ENCODE peak calls at places on chromosomes 1 and 21, in ten cellular contexts. One of them, this sample, is unnamed.

GRCh38 chr1:9720785-9721605 is 69.5 kb downstream of the PIK3CD start:
- DNase-seq in NCI-H345: no peak
- DNase-seq in vagina: no peak
- DNase-seq in fibroblast of pulmonary artery: no peak
- DNase-seq in stimulated activated CD4-positive, alpha-beta T cell treated with anti-CD3 and anti-CD28 coated beads, Interleukin-4, amount 100 ng/mL, for 1 hour: no peak
- DNase-seq in effector CD8-positive, alpha-beta T cell: no peak
- DNase-seq in astrocyte of the spinal cord: no peak
- DNase-seq in esophagus muscularis mucosa: no peak
- DNase-seq in activated CD4-positive, CD25-positive, alpha-beta regulatory T cell treated with anti-CD3 and anti-CD28 coated beads, Interleukin-2, amount 50 U/mL, for 72 hours: no peak
- DNase-seq in NAMALWA: no peak
- DNase-seq in this sample: no peak

GRCh38 chr1:12095822-12096263 is 32.7 kb downstream of the TNFRSF8 start:
- DNase-seq in NCI-H345: no peak
- DNase-seq in vagina: no peak
- DNase-seq in fibroblast of pulmonary artery: peak
- DNase-seq in stimulated activated CD4-positive, alpha-beta T cell treated with anti-CD3 and anti-CD28 coated beads, Interleukin-4, amount 100 ng/mL, for 1 hour: no peak
- DNase-seq in effector CD8-positive, alpha-beta T cell: no peak
- DNase-seq in astrocyte of the spinal cord: no peak
- DNase-seq in esophagus muscularis mucosa: no peak
- DNase-seq in activated CD4-positive, CD25-positive, alpha-beta regulatory T cell treated with anti-CD3 and anti-CD28 coated beads, Interleukin-2, amount 50 U/mL, for 72 hours: no peak
- DNase-seq in NAMALWA: peak
- DNase-seq in this sample: no peak

GRCh38 chr1:24341260-24341659 is 22.1 kb downstream of the GRHL3 start:
- DNase-seq in NCI-H345: peak
- DNase-seq in vagina: no peak
- DNase-seq in fibroblast of pulmonary artery: no peak
- DNase-seq in stimulated activated CD4-positive, alpha-beta T cell treated with anti-CD3 and anti-CD28 coated beads, Interleukin-4, amount 100 ng/mL, for 1 hour: no peak
- DNase-seq in effector CD8-positive, alpha-beta T cell: no peak
- DNase-seq in astrocyte of the spinal cord: no peak
- DNase-seq in esophagus muscularis mucosa: no peak
- DNase-seq in activated CD4-positive, CD25-positive, alpha-beta regulatory T cell treated with anti-CD3 and anti-CD28 coated beads, Interleukin-2, amount 50 U/mL, for 72 hours: no peak
- DNase-seq in NAMALWA: no peak
- DNase-seq in this sample: no peak

GRCh38 chr1:247548847-247549246 is at the start of gene GCSAML:
- DNase-seq in NCI-H345: no peak
- DNase-seq in vagina: no peak
- DNase-seq in fibroblast of pulmonary artery: no peak
- DNase-seq in stimulated activated CD4-positive, alpha-beta T cell treated with anti-CD3 and anti-CD28 coated beads, Interleukin-4, amount 100 ng/mL, for 1 hour: no peak
- DNase-seq in effector CD8-positive, alpha-beta T cell: no peak
- DNase-seq in astrocyte of the spinal cord: no peak
- DNase-seq in esophagus muscularis mucosa: no peak
- DNase-seq in activated CD4-positive, CD25-positive, alpha-beta regulatory T cell treated with anti-CD3 and anti-CD28 coated beads, Interleukin-2, amount 50 U/mL, for 72 hours: no peak
- DNase-seq in NAMALWA: no peak
- DNase-seq in this sample: no peak

GRCh38 chr1:6111571-6111970 is 65.9 kb downstream of the KCNAB2 start:
- DNase-seq in NCI-H345: peak
- DNase-seq in vagina: no peak
- DNase-seq in fibroblast of pulmonary artery: no peak
- DNase-seq in stimulated activated CD4-positive, alpha-beta T cell treated with anti-CD3 and anti-CD28 coated beads, Interleukin-4, amount 100 ng/mL, for 1 hour: no peak
- DNase-seq in effector CD8-positive, alpha-beta T cell: no peak
- DNase-seq in astrocyte of the spinal cord: no peak
- DNase-seq in esophagus muscularis mucosa: no peak
- DNase-seq in activated CD4-positive, CD25-positive, alpha-beta regulatory T cell treated with anti-CD3 and anti-CD28 coated beads, Interleukin-2, amount 50 U/mL, for 72 hours: no peak
- DNase-seq in NAMALWA: no peak
- DNase-seq in this sample: no peak

GRCh38 chr1:32759997-32760623 is 57.0 kb downstream of the YARS1 start:
- DNase-seq in NCI-H345: no peak
- DNase-seq in vagina: no peak
- DNase-seq in fibroblast of pulmonary artery: peak
- DNase-seq in stimulated activated CD4-positive, alpha-beta T cell treated with anti-CD3 and anti-CD28 coated beads, Interleukin-4, amount 100 ng/mL, for 1 hour: no peak
- DNase-seq in effector CD8-positive, alpha-beta T cell: no peak
- DNase-seq in astrocyte of the spinal cord: peak
- DNase-seq in esophagus muscularis mucosa: no peak
- DNase-seq in activated CD4-positive, CD25-positive, alpha-beta regulatory T cell treated with anti-CD3 and anti-CD28 coated beads, Interleukin-2, amount 50 U/mL, for 72 hours: no peak
- DNase-seq in NAMALWA: no peak
- DNase-seq in this sample: peak

GRCh38 chr1:87130437-87130836 is 198.2 kb upstream of the LMO4 start:
- DNase-seq in NCI-H345: no peak
- DNase-seq in vagina: no peak
- DNase-seq in fibroblast of pulmonary artery: no peak
- DNase-seq in stimulated activated CD4-positive, alpha-beta T cell treated with anti-CD3 and anti-CD28 coated beads, Interleukin-4, amount 100 ng/mL, for 1 hour: no peak
- DNase-seq in effector CD8-positive, alpha-beta T cell: no peak
- DNase-seq in astrocyte of the spinal cord: no peak
- DNase-seq in esophagus muscularis mucosa: no peak
- DNase-seq in activated CD4-positive, CD25-positive, alpha-beta regulatory T cell treated with anti-CD3 and anti-CD28 coated beads, Interleukin-2, amount 50 U/mL, for 72 hours: no peak
- DNase-seq in NAMALWA: no peak
- DNase-seq in this sample: no peak

GRCh38 chr1:194024659-194025058 is 838.2 kb upstream of the B3GALT2 start:
- DNase-seq in NCI-H345: peak
- DNase-seq in vagina: no peak
- DNase-seq in fibroblast of pulmonary artery: peak
- DNase-seq in stimulated activated CD4-positive, alpha-beta T cell treated with anti-CD3 and anti-CD28 coated beads, Interleukin-4, amount 100 ng/mL, for 1 hour: no peak
- DNase-seq in effector CD8-positive, alpha-beta T cell: no peak
- DNase-seq in astrocyte of the spinal cord: peak
- DNase-seq in esophagus muscularis mucosa: no peak
- DNase-seq in activated CD4-positive, CD25-positive, alpha-beta regulatory T cell treated with anti-CD3 and anti-CD28 coated beads, Interleukin-2, amount 50 U/mL, for 72 hours: no peak
- DNase-seq in NAMALWA: no peak
- DNase-seq in this sample: no peak

GRCh38 chr1:109775408-109775807 is 11.7 kb upstream of the EPS8L3 start:
- DNase-seq in NCI-H345: no peak
- DNase-seq in vagina: no peak
- DNase-seq in fibroblast of pulmonary artery: no peak
- DNase-seq in stimulated activated CD4-positive, alpha-beta T cell treated with anti-CD3 and anti-CD28 coated beads, Interleukin-4, amount 100 ng/mL, for 1 hour: no peak
- DNase-seq in effector CD8-positive, alpha-beta T cell: no peak
- DNase-seq in astrocyte of the spinal cord: no peak
- DNase-seq in esophagus muscularis mucosa: no peak
- DNase-seq in activated CD4-positive, CD25-positive, alpha-beta regulatory T cell treated with anti-CD3 and anti-CD28 coated beads, Interleukin-2, amount 50 U/mL, for 72 hours: no peak
- DNase-seq in NAMALWA: no peak
- DNase-seq in this sample: no peak

GRCh38 chr1:20511518-20512428 is 3.8 kb upstream of the MUL1 start:
- DNase-seq in NCI-H345: no peak
- DNase-seq in vagina: no peak
- DNase-seq in fibroblast of pulmonary artery: no peak
- DNase-seq in stimulated activated CD4-positive, alpha-beta T cell treated with anti-CD3 and anti-CD28 coated beads, Interleukin-4, amount 100 ng/mL, for 1 hour: no peak
- DNase-seq in effector CD8-positive, alpha-beta T cell: no peak
- DNase-seq in astrocyte of the spinal cord: no peak
- DNase-seq in esophagus muscularis mucosa: no peak
- DNase-seq in activated CD4-positive, CD25-positive, alpha-beta regulatory T cell treated with anti-CD3 and anti-CD28 coated beads, Interleukin-2, amount 50 U/mL, for 72 hours: no peak
- DNase-seq in NAMALWA: peak
- DNase-seq in this sample: no peak

GRCh38 chr1:110190282-110190929 is 19.7 kb upstream of the KCNC4 start:
- DNase-seq in NCI-H345: peak
- DNase-seq in vagina: no peak
- DNase-seq in fibroblast of pulmonary artery: no peak
- DNase-seq in stimulated activated CD4-positive, alpha-beta T cell treated with anti-CD3 and anti-CD28 coated beads, Interleukin-4, amount 100 ng/mL, for 1 hour: no peak
- DNase-seq in effector CD8-positive, alpha-beta T cell: no peak
- DNase-seq in astrocyte of the spinal cord: no peak
- DNase-seq in esophagus muscularis mucosa: no peak
- DNase-seq in activated CD4-positive, CD25-positive, alpha-beta regulatory T cell treated with anti-CD3 and anti-CD28 coated beads, Interleukin-2, amount 50 U/mL, for 72 hours: no peak
- DNase-seq in NAMALWA: no peak
- DNase-seq in this sample: no peak

GRCh38 chr1:8718878-8719361 is 98.5 kb downstream of the RERE start:
- DNase-seq in NCI-H345: no peak
- DNase-seq in vagina: no peak
- DNase-seq in fibroblast of pulmonary artery: no peak
- DNase-seq in stimulated activated CD4-positive, alpha-beta T cell treated with anti-CD3 and anti-CD28 coated beads, Interleukin-4, amount 100 ng/mL, for 1 hour: no peak
- DNase-seq in effector CD8-positive, alpha-beta T cell: no peak
- DNase-seq in astrocyte of the spinal cord: no peak
- DNase-seq in esophagus muscularis mucosa: no peak
- DNase-seq in activated CD4-positive, CD25-positive, alpha-beta regulatory T cell treated with anti-CD3 and anti-CD28 coated beads, Interleukin-2, amount 50 U/mL, for 72 hours: no peak
- DNase-seq in NAMALWA: peak
- DNase-seq in this sample: no peak

GRCh38 chr1:31830511-31830910 is 14.7 kb upstream of the SPOCD1 start:
- DNase-seq in NCI-H345: no peak
- DNase-seq in vagina: no peak
- DNase-seq in fibroblast of pulmonary artery: no peak
- DNase-seq in stimulated activated CD4-positive, alpha-beta T cell treated with anti-CD3 and anti-CD28 coated beads, Interleukin-4, amount 100 ng/mL, for 1 hour: no peak
- DNase-seq in effector CD8-positive, alpha-beta T cell: no peak
- DNase-seq in astrocyte of the spinal cord: no peak
- DNase-seq in esophagus muscularis mucosa: peak
- DNase-seq in activated CD4-positive, CD25-positive, alpha-beta regulatory T cell treated with anti-CD3 and anti-CD28 coated beads, Interleukin-2, amount 50 U/mL, for 72 hours: no peak
- DNase-seq in NAMALWA: no peak
- DNase-seq in this sample: no peak

GRCh38 chr21:39788383-39788782 is 43.4 kb downstream of the IGSF5 start:
- DNase-seq in NCI-H345: peak
- DNase-seq in vagina: no peak
- DNase-seq in fibroblast of pulmonary artery: peak
- DNase-seq in stimulated activated CD4-positive, alpha-beta T cell treated with anti-CD3 and anti-CD28 coated beads, Interleukin-4, amount 100 ng/mL, for 1 hour: no peak
- DNase-seq in effector CD8-positive, alpha-beta T cell: no peak
- DNase-seq in astrocyte of the spinal cord: peak
- DNase-seq in esophagus muscularis mucosa: peak
- DNase-seq in activated CD4-positive, CD25-positive, alpha-beta regulatory T cell treated with anti-CD3 and anti-CD28 coated beads, Interleukin-2, amount 50 U/mL, for 72 hours: no peak
- DNase-seq in NAMALWA: no peak
- DNase-seq in this sample: peak

GRCh38 chr21:43286196-43286595 is 117.4 kb downstream of the CRYAA start:
- DNase-seq in NCI-H345: no peak
- DNase-seq in vagina: no peak
- DNase-seq in fibroblast of pulmonary artery: no peak
- DNase-seq in stimulated activated CD4-positive, alpha-beta T cell treated with anti-CD3 and anti-CD28 coated beads, Interleukin-4, amount 100 ng/mL, for 1 hour: no peak
- DNase-seq in effector CD8-positive, alpha-beta T cell: no peak
- DNase-seq in astrocyte of the spinal cord: no peak
- DNase-seq in esophagus muscularis mucosa: no peak
- DNase-seq in activated CD4-positive, CD25-positive, alpha-beta regulatory T cell treated with anti-CD3 and anti-CD28 coated beads, Interleukin-2, amount 50 U/mL, for 72 hours: no peak
- DNase-seq in NAMALWA: no peak
- DNase-seq in this sample: no peak

GRCh38 chr1:32992489-32993214 is 28.0 kb upstream of the RNF19B start:
- DNase-seq in NCI-H345: no peak
- DNase-seq in vagina: no peak
- DNase-seq in fibroblast of pulmonary artery: peak
- DNase-seq in stimulated activated CD4-positive, alpha-beta T cell treated with anti-CD3 and anti-CD28 coated beads, Interleukin-4, amount 100 ng/mL, for 1 hour: peak
- DNase-seq in effector CD8-positive, alpha-beta T cell: no peak
- DNase-seq in astrocyte of the spinal cord: peak
- DNase-seq in esophagus muscularis mucosa: peak
- DNase-seq in activated CD4-positive, CD25-positive, alpha-beta regulatory T cell treated with anti-CD3 and anti-CD28 coated beads, Interleukin-2, amount 50 U/mL, for 72 hours: peak
- DNase-seq in NAMALWA: peak
- DNase-seq in this sample: peak

GRCh38 chr21:36811762-36812161 is 112.8 kb downstream of the SIM2 start:
- DNase-seq in NCI-H345: no peak
- DNase-seq in vagina: no peak
- DNase-seq in fibroblast of pulmonary artery: no peak
- DNase-seq in stimulated activated CD4-positive, alpha-beta T cell treated with anti-CD3 and anti-CD28 coated beads, Interleukin-4, amount 100 ng/mL, for 1 hour: no peak
- DNase-seq in effector CD8-positive, alpha-beta T cell: no peak
- DNase-seq in astrocyte of the spinal cord: no peak
- DNase-seq in esophagus muscularis mucosa: no peak
- DNase-seq in activated CD4-positive, CD25-positive, alpha-beta regulatory T cell treated with anti-CD3 and anti-CD28 coated beads, Interleukin-2, amount 50 U/mL, for 72 hours: no peak
- DNase-seq in NAMALWA: no peak
- DNase-seq in this sample: no peak